ENCODE peak calls at places on chromosome 10, in six cellular contexts. M, Y, D, L, J and N are unnamed samples.
A peak's percentile ranks its signal among the peaks of the same experiment; 100 is the strongest.

GRCh38 chr10:97593423-97593822 is 3.9 kb downstream of the C10orf62 start:
- DNase-seq in L (no peak), J (no peak), Y (no peak), M (no peak), D (peak; percentile 39), N (no peak)

GRCh38 chr10:43201545-43202131 is 63.4 kb downstream of the CSGALNACT2 start:
- DNase-seq in M (peak; percentile 2), D (no peak), J (no peak), Y (no peak), L (no peak), N (no peak)

GRCh38 chr10:32961892-32962369 is 3.9 kb upstream of the ITGB1 start:
- DNase-seq in Y (no peak), D (peak; percentile 93), L (no peak), J (peak; percentile 57), M (peak; percentile 15), N (no peak)

GRCh38 chr10:126905776-126906703 is 812 bp downstream of the DOCK1 start:
- DNase-seq in D (peak; percentile 52), J (peak; percentile 41), M (no peak), Y (no peak), L (peak; percentile 36), N (peak; percentile 56)

GRCh38 chr10:106571216-106571954 is 593.1 kb downstream of the SORCS1 start:
- DNase-seq in M (peak; percentile 3), D (peak; percentile 61), Y (no peak), J (no peak), L (no peak), N (peak; percentile 52)

GRCh38 chr10:5343561-5343960 is 21.2 kb upstream of the UCN3 start:
- DNase-seq in M (peak; percentile 22), L (no peak), D (no peak), J (peak; percentile 44), Y (no peak), N (no peak)

GRCh38 chr10:74081192-74081803 is 69.3 kb downstream of the AP3M1 start:
- DNase-seq in D (peak; percentile 57), J (peak; percentile 50), L (peak; percentile 83), M (peak; percentile 80), Y (no peak), N (peak; percentile 62)

GRCh38 chr10:66714741-66715140 is 211.1 kb upstream of the LRRTM3 start:
- DNase-seq in D (peak; percentile 28), L (no peak), Y (no peak), J (no peak), M (no peak), N (no peak)

GRCh38 chr10:63115732-63116383 is 17.3 kb upstream of the NRBF2 start:
- DNase-seq in L (no peak), Y (no peak), M (peak; percentile 56), D (peak; percentile 75), J (peak; percentile 67), N (no peak)

GRCh38 chr10:43252166-43252784 is 14.6 kb downstream of the RASGEF1A start:
- DNase-seq in Y (no peak), M (no peak), L (no peak), D (no peak), J (no peak), N (no peak)

GRCh38 chr10:6176691-6177231 is 26.0 kb upstream of the PFKFB3 start:
- DNase-seq in J (no peak), L (no peak), M (no peak), Y (no peak), D (peak; percentile 42), N (no peak)

GRCh38 chr10:43315535-43316245 is 48.8 kb upstream of the RASGEF1A start:
- DNase-seq in L (no peak), D (no peak), M (no peak), Y (no peak), J (peak; percentile 15), N (no peak)

GRCh38 chr10:131700506-131700905 is 200.3 kb upstream of the PPP2R2D start:
- DNase-seq in Y (no peak), M (no peak), J (no peak), L (no peak), D (no peak), N (no peak)

GRCh38 chr10:6050801-6051445 is 11.2 kb downstream of the IL2RA start:
- DNase-seq in Y (peak; percentile 89), L (peak; percentile 39), J (peak; percentile 41), M (peak; percentile 54), D (peak; percentile 44), N (no peak)

GRCh38 chr10:44295619-44296222 is 89.2 kb downstream of the CXCL12 start:
- DNase-seq in M (no peak), J (no peak), D (peak; percentile 17), L (no peak), Y (no peak), N (no peak)

GRCh38 chr10:33719005-33719703 is 384.7 kb upstream of the NRP1 start:
- DNase-seq in J (no peak), M (no peak), L (no peak), Y (no peak), D (no peak), N (no peak)

DNA sequence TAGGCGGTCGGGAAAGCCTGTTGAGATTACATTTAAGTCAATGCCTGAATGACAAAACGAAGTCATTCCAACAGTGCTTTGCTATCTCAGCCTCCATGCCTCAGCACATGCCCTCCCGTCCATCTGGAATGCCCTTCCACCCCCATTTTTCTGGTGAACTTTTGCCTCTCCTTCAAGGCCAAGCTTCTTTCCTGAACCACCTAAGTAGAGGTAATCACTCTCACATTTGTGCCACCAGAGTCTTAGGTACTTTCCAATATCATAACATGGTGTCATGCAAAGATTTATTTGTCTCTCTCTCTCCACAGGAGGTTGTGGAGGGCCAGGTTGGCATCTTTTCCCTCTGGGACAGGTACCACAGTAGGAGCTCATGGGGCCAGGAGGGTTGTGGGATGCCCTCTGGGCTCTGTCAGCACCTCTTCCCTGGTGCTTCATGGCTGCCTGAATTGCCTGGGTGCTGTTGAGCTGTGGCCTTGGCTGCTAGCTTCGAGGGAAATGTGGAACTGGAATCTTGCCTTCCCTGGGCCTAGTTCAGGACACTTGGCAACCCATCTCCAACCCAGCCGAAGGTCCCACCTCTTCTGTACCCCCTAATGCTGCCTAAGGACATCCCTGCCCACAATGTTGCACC is 5.7 kb downstream of the NKX2-3 start:
- DNase-seq in L (no peak), J (no peak), Y (no peak), D (no peak), M (no peak), N (no peak)
- TF ChIP-seq BHLHE40 in L (no peak), J (no peak), Y (no peak), D (no peak), M (no peak), N (no peak)

GRCh38 chr10:31936933-31937332 is 8.3 kb upstream of the ARHGAP12 start:
- DNase-seq in J (peak; percentile 58), M (no peak), Y (no peak), D (no peak), L (no peak), N (no peak)
- TF ChIP-seq BHLHE40 in J (no peak), M (no peak), Y (no peak), D (no peak), L (no peak), N (no peak)

DNA sequence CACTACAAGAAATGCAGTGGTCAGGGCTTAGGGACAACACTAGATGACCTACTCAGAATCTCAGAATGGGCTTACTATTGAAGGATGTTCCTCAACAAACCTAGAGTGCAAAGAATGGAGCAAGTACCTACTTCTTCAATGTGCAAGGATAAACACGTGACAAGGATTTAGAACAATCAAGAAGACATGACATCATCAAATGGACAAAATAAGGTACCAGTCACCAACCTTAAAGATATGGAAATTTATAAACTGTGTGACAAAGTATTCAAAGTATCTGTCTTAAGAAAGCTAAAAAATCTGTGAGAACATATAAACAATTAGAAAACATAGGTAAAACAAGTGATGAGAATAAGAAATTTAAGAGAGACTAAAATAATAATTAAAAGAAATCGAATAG is 656.1 kb downstream of the ZWINT start:
- DNase-seq in J (no peak), M (no peak), L (no peak), Y (no peak), D (no peak), N (no peak)
- TF ChIP-seq BHLHE40 in J (no peak), M (no peak), L (no peak), Y (no peak), D (no peak), N (no peak)

GRCh38 chr10:71771204-71771603 is 2.1 kb downstream of the VSIR start:
- DNase-seq in J (no peak), D (no peak), M (no peak), Y (no peak), L (no peak), N (no peak)
- TF ChIP-seq BHLHE40 in J (no peak), D (no peak), M (no peak), Y (no peak), L (no peak), N (no peak)

GRCh38 chr10:25112016-25112415 is 62.8 kb upstream of the GPR158 start:
- DNase-seq in Y (no peak), J (no peak), L (no peak), M (no peak), D (no peak), N (no peak)
- TF ChIP-seq BHLHE40 in Y (no peak), J (no peak), L (no peak), M (no peak), D (no peak), N (no peak)

DNA sequence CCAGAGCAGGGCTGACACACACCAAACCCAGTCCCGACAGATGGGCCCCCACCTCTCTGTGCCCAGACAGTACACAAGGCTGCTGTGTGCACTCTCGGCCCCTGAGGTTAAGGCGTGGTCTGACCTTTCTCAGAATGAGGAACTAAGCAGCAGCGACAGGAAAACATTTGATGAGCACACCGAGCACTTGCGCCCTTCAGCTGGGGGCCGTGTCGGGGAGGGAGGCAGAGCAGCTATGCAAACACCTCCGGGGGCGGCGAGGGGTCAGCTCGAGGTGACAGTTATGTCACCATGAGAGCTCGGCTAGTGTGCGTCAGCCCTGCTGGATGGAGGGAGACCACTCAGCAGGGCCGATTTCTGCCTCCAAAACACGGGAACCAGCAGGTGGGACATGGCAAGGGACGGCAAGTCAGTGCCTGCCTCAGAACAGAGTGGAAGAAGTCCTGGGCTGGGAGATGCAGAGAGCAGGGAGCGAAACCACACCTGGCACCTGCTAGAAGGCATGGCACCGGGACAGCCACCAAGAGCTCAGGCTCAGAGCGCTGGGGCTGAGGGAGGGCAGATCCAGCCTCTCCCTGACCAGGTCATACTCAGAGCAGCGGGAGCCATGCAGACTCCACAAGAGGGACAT is 57.4 kb downstream of the CHST15 start:
- DNase-seq in D (no peak), L (no peak), Y (peak; percentile 82), J (peak; percentile 96), M (peak; percentile 42), N (no peak)
- TF ChIP-seq BHLHE40 in D (no peak), L (no peak), Y (peak; percentile 84), J (peak; percentile 68), M (no peak), N (no peak)

DNA sequence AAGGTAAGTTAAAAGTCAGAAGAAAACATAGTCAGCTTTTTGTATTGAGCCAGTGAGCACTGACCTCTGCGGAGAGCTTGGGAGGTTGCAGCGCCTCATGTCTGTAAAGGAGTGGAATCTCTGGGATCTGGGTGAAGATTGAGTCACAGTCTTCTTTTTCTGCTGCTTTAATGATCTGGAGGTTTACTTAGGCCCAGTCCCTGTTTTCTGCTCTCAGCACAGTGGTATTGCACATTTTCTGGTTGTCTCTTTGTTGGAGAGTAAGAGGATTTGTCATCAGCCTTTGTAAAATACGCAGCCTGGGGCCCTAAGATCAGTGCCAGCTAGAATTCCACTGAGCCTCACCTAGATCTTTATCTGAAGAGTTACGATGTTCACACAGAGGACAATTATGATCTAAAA is 58.3 kb upstream of the GJD4 start:
- DNase-seq in Y (no peak), M (no peak), D (peak; percentile 61), L (peak; percentile 35), J (peak; percentile 4), N (no peak)
- TF ChIP-seq BHLHE40 in Y (no peak), M (no peak), D (no peak), L (no peak), J (no peak), N (no peak)